ENCODE peak calls at places on chromosomes 7 and 10, in seven cellular contexts. D is small intestine; X is tibial nerve; V is neural progenitor cell; M is CD4-positive, alpha-beta memory T cell; E is ovary; H is hepatocyte. L is an unnamed sample. For H3K36me3, the result is how much of the 10 kb centered on the place peaks cover.

GRCh38 chr10:71087622-71088021 is 124.7 kb upstream of the UNC5B start:
- DNase-seq in D (no peak), X (no peak), V (no peak), M (no peak), E (no peak), H (no peak), L (peak)

GRCh38 chr10:79269443-79269842 is 77.8 kb upstream of the PPIF start:
- DNase-seq in D (no peak), X (no peak), V (peak), M (no peak), E (no peak), H (no peak), L (no peak)

GRCh38 chr7:3218561-3219225 is 82.4 kb upstream of the SDK1 start:
- DNase-seq in D (no peak), X (no peak), V (peak), M (no peak), E (no peak), H (no peak), L (no peak)

GRCh38 chr7:50358808-50359207 is 54.3 kb downstream of the IKZF1 start:
- DNase-seq in D (no peak), X (no peak), V (no peak), M (no peak), E (no peak), H (no peak), L (no peak)

GRCh38 chr10:120012566-120012965 is 120.0 kb downstream of the SEC23IP start:
- DNase-seq in D (no peak), X (no peak), V (no peak), M (no peak), E (no peak), H (no peak), L (no peak)

GRCh38 chr10:33286186-33286934 is 48.1 kb downstream of the NRP1 start:
- DNase-seq in D (no peak), X (no peak), V (no peak), M (no peak), E (no peak), H (no peak), L (peak)

GRCh38 chr7:12030116-12030515 is 181.0 kb upstream of the TMEM106B start:
- DNase-seq in D (no peak), X (no peak), V (no peak), M (no peak), E (no peak), H (peak), L (no peak)

GRCh38 chr7:25951414-25952276 is 200.4 kb upstream of the NFE2L3 start:
- DNase-seq in D (peak), X (no peak), V (peak), M (no peak), E (peak), H (peak), L (no peak)

GRCh38 chr7:139058963-139059362 is 23.1 kb upstream of the ZC3HAV1L start:
- DNase-seq in D (no peak), X (no peak), V (no peak), M (no peak), E (no peak), H (no peak), L (no peak)

GRCh38 chr10:49332768-49333167 is 33.8 kb downstream of the C10orf71 start:
- DNase-seq in D (no peak), X (no peak), V (no peak), M (no peak), E (no peak), H (no peak), L (no peak)

GRCh38 chr7:95871078-95871848 is 98.9 kb downstream of the DYNC1I1 start:
- DNase-seq in D (peak), X (no peak), V (peak), M (no peak), E (peak), H (peak), L (no peak)

GRCh38 chr7:114418117-114418516 is 3.5 kb downstream of the FOXP2 start:
- DNase-seq in D (no peak), X (no peak), V (no peak), M (no peak), E (no peak), H (no peak), L (no peak)

GRCh38 chr10:25465582-25466372 is 291.0 kb downstream of the GPR158 start:
- DNase-seq in D (no peak), X (no peak), V (no peak), M (no peak), E (no peak), H (no peak), L (no peak)

GRCh38 chr7:27123021-27123476 is 7.5 kb downstream of the HOXA4 start:
- DNase-seq in D (no peak), X (no peak), V (no peak), M (no peak), E (no peak), H (no peak), L (no peak)

GRCh38 chr7:127628445-127628844 is 10.5 kb upstream of the PAX4 start:
- DNase-seq in D (no peak), X (no peak), V (peak), M (no peak), E (no peak), H (no peak), L (no peak)

GRCh38 chr10:44394696-44395383 is 9.9 kb upstream of the CXCL12 start:
- DNase-seq in D (no peak), X (no peak), V (no peak), M (no peak), E (no peak), H (no peak), L (no peak)

GRCh38 chr10:120184547-120185337 is 272.3 kb upstream of the PLPP4 start:
- DNase-seq in D (no peak), X (no peak), V (peak), M (no peak), E (no peak), H (no peak), L (no peak)

GRCh38 chr7:25839084-25839769 is 312.8 kb upstream of the NFE2L3 start:
- DNase-seq in D (no peak), X (no peak), V (no peak), M (no peak), E (no peak), H (no peak), L (no peak)

GRCh38 chr7:92612501-92612900 is 22.3 kb upstream of the FAM133B start:
- DNase-seq in D (no peak), X (no peak), V (no peak), M (no peak), E (no peak), H (no peak), L (no peak)

GRCh38 chr7:150405584-150406310 is 26.6 kb downstream of the ZNF775 start:
- DNase-seq in D (peak), X (no peak), V (peak), M (no peak), E (no peak), H (peak), L (peak)

GRCh38 chr10:92822060-92822634 is 26.2 kb upstream of the EXOC6 start:
- DNase-seq in D (peak), X (no peak), V (no peak), M (no peak), E (no peak), H (peak), L (no peak)

GRCh38 chr7:112045222-112045621 is 161.0 kb downstream of the DOCK4 start:
- DNase-seq in D (no peak), X (no peak), V (no peak), M (no peak), E (no peak), H (no peak), L (no peak)

GRCh38 chr7:83365746-83366145 is 203.1 kb upstream of the PCLO start:
- DNase-seq in D (no peak), X (no peak), V (no peak), M (no peak), E (no peak), H (no peak), L (no peak)

GRCh38 chr10:29446327-29446726 is 157.5 kb downstream of the LYZL1 start:
- DNase-seq in D (no peak), X (no peak), V (no peak), M (no peak), E (no peak), H (no peak), L (no peak)

GRCh38 chr10:12587408-12587807 is 238.1 kb downstream of the CAMK1D start:
- DNase-seq in D (no peak), X (no peak), V (no peak), M (no peak), E (no peak), H (no peak), L (peak)

GRCh38 chr10:31757831-31758230 is 170.8 kb downstream of the ARHGAP12 start:
- DNase-seq in D (no peak), X (no peak), V (peak), M (no peak), E (no peak), H (no peak), L (peak)

GRCh38 chr10:31759124-31759798 is 169.4 kb downstream of the ARHGAP12 start:
- DNase-seq in D (peak), X (no peak), V (peak), M (peak), E (peak), H (peak), L (peak)

GRCh38 chr10:31759816-31760626 is 168.6 kb downstream of the ARHGAP12 start:
- DNase-seq in D (peak), X (peak), V (peak), M (peak), E (peak), H (peak), L (peak)

GRCh38 chr10:31757374-31757773 is 171.3 kb downstream of the ARHGAP12 start:
- DNase-seq in D (no peak), X (peak), V (no peak), M (no peak), E (peak), H (peak), L (peak)

DNA sequence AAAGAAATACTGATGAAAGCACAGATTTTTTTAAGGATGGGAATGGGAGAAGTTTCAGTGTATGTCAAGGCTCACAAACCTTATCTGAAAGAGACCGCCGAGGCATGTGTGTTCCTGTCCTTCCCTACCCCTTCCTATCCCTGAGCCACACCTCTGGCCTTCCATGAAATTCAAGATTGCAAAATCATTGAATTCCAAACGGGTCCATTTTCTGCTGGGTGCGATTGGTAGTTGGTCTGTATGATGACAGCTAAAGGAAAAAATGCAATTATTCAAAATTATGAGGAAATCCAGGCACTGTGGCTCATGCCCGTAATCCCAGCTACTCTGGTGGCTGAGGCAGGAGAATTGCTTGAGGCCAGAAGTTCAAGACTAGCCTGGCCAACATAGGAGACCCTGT is 170.1 kb downstream of the ARHGAP12 start:
- DNase-seq in D (no peak), X (no peak), V (no peak), M (no peak), E (no peak), H (peak), L (peak)
- H3K4me3 ChIP-seq in D (no peak), X (no peak), V (no peak), M (no peak), E (no peak), H (no peak), L (no peak)

DNA sequence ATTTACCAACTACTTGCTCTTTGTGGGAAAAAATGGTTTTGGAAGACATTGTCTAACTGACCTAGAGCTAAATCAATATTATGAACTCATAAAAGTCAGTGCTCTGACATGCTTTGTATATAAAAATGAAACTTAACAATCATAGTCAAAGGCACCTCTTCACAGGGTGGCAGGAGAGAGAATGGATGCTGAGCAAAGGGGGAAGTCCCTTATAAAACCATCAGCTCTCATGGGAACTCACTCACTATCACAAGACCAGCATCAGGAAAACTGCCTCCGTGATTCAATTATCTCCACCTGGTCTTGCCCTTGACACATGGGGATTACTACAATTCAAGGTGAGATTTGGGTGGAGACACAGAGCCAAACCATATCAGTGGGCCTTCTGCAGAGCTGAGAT is 417.6 kb upstream of the AUTS2 start:
- DNase-seq in D (no peak), X (no peak), V (no peak), M (no peak), E (no peak), H (no peak), L (no peak)
- H3K27ac ChIP-seq in D (no peak), X (no peak), V (no peak), M (no peak), E (no peak), H (no peak), L (no peak)

GRCh38 chr10:101997803-101998202 is 58.2 kb downstream of the ARMH3 start:
- DNase-seq in D (no peak), X (no peak), V (no peak), M (no peak), E (no peak), H (no peak), L (no peak)

GRCh38 chr10:101995451-101996063 is 60.4 kb downstream of the ARMH3 start:
- DNase-seq in D (peak), X (no peak), V (no peak), M (no peak), E (no peak), H (no peak), L (no peak)

DNA sequence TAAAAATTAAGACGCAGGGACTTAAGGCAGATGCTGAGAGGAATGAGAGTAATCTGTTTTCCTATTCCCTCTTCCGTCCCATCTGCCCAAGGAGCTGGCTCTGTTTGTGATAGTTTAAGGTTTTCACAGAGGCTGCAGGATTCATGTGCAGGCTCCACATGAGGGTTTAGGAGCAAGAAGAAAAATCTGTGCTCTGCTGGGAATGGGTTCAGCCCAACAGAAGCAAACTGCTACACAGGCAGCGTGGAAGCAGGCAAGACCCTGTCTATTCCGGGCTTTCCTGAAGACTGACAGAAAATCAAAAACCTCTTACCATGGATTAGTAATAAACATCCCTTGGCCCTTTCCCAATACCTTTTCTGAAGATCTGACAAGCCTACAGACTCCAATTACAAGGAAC is 62.1 kb downstream of the ARMH3 start:
- DNase-seq in D (no peak), X (no peak), V (no peak), M (no peak), E (no peak), H (no peak), L (no peak)
- H3K36me3 ChIP-seq in D (under half), X (half or more), V (under half), M (under half), E (under half), H (under half), L (half or more)

GRCh38 chr10:100890141-100890695 is 22.5 kb upstream of the SLF2 start:
- DNase-seq in D (no peak), X (no peak), V (no peak), M (no peak), E (no peak), H (no peak), L (no peak)

GRCh38 chr10:100887761-100888296 is 24.9 kb upstream of the SLF2 start:
- DNase-seq in D (no peak), X (no peak), V (no peak), M (no peak), E (no peak), H (no peak), L (no peak)

GRCh38 chr10:100888957-100889356 is 23.8 kb upstream of the SLF2 start:
- DNase-seq in D (no peak), X (no peak), V (no peak), M (no peak), E (no peak), H (no peak), L (no peak)

GRCh38 chr10:100889546-100889945 is 23.2 kb upstream of the SLF2 start:
- DNase-seq in D (no peak), X (no peak), V (no peak), M (no peak), E (no peak), H (no peak), L (no peak)

GRCh38 chr10:100890696-100891271 is 22.0 kb upstream of the SLF2 start:
- DNase-seq in D (no peak), X (no peak), V (no peak), M (no peak), E (no peak), H (peak), L (no peak)
- H3K4me3 ChIP-seq in D (no peak), X (no peak), V (no peak), M (no peak), E (no peak), H (no peak), L (no peak)

GRCh38 chr7:36896956-36897594 is 172.8 kb upstream of the AOAH start:
- DNase-seq in D (no peak), X (no peak), V (no peak), M (no peak), E (no peak), H (peak), L (no peak)

GRCh38 chr7:36896418-36896817 is 172.1 kb upstream of the AOAH start:
- DNase-seq in D (no peak), X (no peak), V (no peak), M (no peak), E (no peak), H (no peak), L (no peak)

GRCh38 chr7:36895112-36895511 is 170.8 kb upstream of the AOAH start:
- DNase-seq in D (no peak), X (no peak), V (no peak), M (no peak), E (no peak), H (peak), L (no peak)

GRCh38 chr7:36900988-36901710 is 176.9 kb upstream of the AOAH start:
- DNase-seq in D (no peak), X (no peak), V (no peak), M (no peak), E (no peak), H (no peak), L (no peak)

DNA sequence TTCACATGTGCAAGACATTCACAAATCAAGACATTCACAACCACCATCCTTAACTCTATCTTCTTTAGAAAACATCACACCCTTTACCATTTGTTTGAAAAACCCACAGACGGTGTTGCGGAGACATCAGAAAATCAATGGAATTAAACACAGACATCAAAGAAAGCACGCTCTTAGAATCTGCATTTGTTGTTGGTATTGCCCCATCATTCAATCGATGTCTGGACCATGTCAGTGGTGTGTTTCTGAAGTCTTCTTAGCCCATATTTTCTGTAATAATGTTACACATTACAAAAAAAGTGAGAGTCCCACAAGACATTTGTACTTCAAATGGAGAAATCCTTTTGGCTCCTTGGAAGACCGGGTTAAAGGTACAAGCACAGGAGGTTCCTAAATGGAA is 173.9 kb upstream of the AOAH start:
- DNase-seq in D (no peak), X (no peak), V (no peak), M (no peak), E (no peak), H (no peak), L (no peak)
- H3K27ac ChIP-seq in D (no peak), X (no peak), V (no peak), M (no peak), E (no peak), H (peak), L (no peak)

L was measured in tibial artery.